ENCODE peak calls at places on chromosomes 12 and 14, in nine cellular contexts. M is thyroid gland, E is NB4, X is prostate gland, I is A549, U is breast epithelium, G is ovary, N is esophagus muscularis mucosa, W is uterus. A is an unnamed sample.

GRCh38 chr14:59013672-59014298 is 174.7 kb upstream of the DAAM1 start:
- DNase-seq in G (no peak), X (no peak), W (no peak), I (no peak), N (no peak), E (peak; percentile 2), U (no peak), M (no peak), A (no peak)

GRCh38 chr12:130608132-130608531 is 108.0 kb downstream of the RIMBP2 start:
- DNase-seq in X (no peak), I (no peak), E (peak; percentile 22), N (no peak), W (no peak), G (no peak), U (no peak), M (no peak), A (no peak)

GRCh38 chr14:34713122-34713680 is 1.2 kb downstream of the CFL2 start:
- DNase-seq in U (no peak), N (no peak), W (no peak), I (no peak), E (no peak), G (no peak), M (no peak), X (no peak), A (no peak)

GRCh38 chr12:64171715-64172114 is 50.4 kb downstream of the KICS2 start:
- DNase-seq in X (no peak), M (no peak), U (no peak), G (no peak), I (peak; percentile 24), W (no peak), E (no peak), N (no peak), A (no peak)

GRCh38 chr14:94677747-94678146 is 65.6 kb downstream of the SERPINA3 start:
- DNase-seq in X (no peak), M (no peak), G (no peak), W (no peak), E (no peak), I (no peak), U (no peak), N (no peak), A (no peak)

GRCh38 chr14:88952901-88953300 is 128.4 kb downstream of the TTC8 start:
- DNase-seq in E (no peak), X (no peak), I (no peak), W (no peak), N (no peak), U (no peak), M (no peak), G (no peak), A (no peak)

GRCh38 chr14:91879196-91879595 is 11.9 kb upstream of the TC2N start:
- DNase-seq in N (no peak), U (peak; percentile 72), W (no peak), E (no peak), G (no peak), I (no peak), X (no peak), M (no peak), A (no peak)

GRCh38 chr12:124392271-124392990 is 97.5 kb downstream of the RFLNA start:
- DNase-seq in N (no peak), I (peak; percentile 90), U (no peak), G (no peak), W (peak; percentile 56), E (peak; percentile 96), M (no peak), X (no peak), A (peak; percentile 92)

GRCh38 chr14:68715032-68715924 is 77.6 kb downstream of the ZFP36L1 start:
- DNase-seq in E (no peak), I (no peak), M (no peak), X (no peak), G (no peak), U (no peak), N (no peak), W (peak; percentile 31), A (peak; percentile 21)

GRCh38 chr14:80933282-80933681 is 8.3 kb downstream of the CEP128 start:
- DNase-seq in E (no peak), G (no peak), N (no peak), I (no peak), X (no peak), U (no peak), W (no peak), M (no peak), A (no peak)

GRCh38 chr12:28708918-28709371 is 440.1 kb upstream of the FAR2 start:
- DNase-seq in M (peak; percentile 2), U (no peak), E (no peak), W (no peak), I (no peak), G (no peak), N (no peak), X (no peak), A (no peak)

GRCh38 chr12:52006726-52007157 is at the start of gene TAMALIN:
- DNase-seq in M (peak; percentile 68), G (peak; percentile 83), N (no peak), U (peak; percentile 62), W (peak; percentile 75), I (no peak), X (peak; percentile 71), E (peak; percentile 84), A (peak; percentile 95)

GRCh38 chr14:90796319-90796718 is 19.9 kb downstream of the TTC7B start:
- DNase-seq in W (no peak), U (no peak), G (no peak), I (no peak), N (no peak), M (peak; percentile 25), E (peak; percentile 73), X (no peak), A (no peak)

GRCh38 chr14:103404920-103405319 is 19.7 kb downstream of the MARK3 start:
- DNase-seq in M (peak; percentile 14), E (no peak), X (peak; percentile 38), I (no peak), N (no peak), U (no peak), G (peak; percentile 58), W (peak; percentile 32), A (no peak)

DNA sequence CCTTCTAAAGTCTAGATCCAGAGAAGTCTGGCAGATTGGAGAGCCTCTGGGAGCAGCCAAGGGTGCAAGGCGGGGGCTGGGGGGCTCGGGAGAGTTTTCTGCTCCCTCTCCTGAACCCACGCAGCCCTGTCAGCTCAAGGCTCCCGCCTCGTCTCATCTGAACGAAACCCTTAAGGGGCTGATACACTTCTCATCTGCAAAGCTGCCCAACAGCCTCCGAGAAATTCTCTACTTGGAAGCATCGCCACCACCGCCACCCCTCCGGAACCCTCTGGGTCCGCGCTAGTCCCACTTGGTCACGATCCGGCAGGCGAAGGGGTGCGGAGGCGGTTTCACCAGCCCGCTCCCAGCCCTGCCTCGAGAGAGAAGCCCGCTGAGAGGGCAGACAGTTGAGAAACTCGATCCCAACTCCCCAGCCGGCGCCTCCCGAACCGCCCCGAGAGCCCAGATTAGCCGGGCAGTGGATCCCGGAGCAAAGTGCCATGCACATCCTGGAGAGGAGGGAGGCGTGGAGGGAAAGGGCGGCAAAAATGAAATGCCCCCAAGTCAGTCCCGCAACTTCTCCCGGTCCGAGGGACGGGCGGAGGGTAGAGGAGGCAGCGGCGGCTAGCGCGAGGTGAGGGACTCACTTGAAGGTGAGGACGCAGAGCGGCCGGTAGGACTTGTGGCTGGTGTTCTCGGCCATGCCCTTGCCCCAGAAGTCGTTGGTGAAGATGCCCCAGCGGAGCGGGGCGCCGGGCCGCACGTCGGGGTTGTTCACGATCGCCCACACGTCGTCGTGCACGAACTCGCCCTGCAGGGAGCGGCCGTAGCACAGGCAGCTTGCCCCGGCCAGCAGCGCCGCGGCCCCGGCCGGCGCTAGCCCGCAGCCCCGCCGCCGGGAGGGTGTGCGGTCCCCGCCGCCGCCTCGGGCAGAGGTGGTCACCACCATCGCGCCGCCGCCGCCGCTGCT is 645 bp downstream of the TMTC1 start:
- DNase-seq in I (no peak), X (peak; percentile 16), G (peak; percentile 48), E (no peak), N (no peak), W (peak; percentile 27), U (no peak), M (peak; percentile 31), A (peak; percentile 88)
- TF ChIP-seq POLR2A in I (no peak), X (no peak), G (no peak), E (no peak), N (no peak), W (no peak), U (no peak), M (no peak), A (no peak)

DNA sequence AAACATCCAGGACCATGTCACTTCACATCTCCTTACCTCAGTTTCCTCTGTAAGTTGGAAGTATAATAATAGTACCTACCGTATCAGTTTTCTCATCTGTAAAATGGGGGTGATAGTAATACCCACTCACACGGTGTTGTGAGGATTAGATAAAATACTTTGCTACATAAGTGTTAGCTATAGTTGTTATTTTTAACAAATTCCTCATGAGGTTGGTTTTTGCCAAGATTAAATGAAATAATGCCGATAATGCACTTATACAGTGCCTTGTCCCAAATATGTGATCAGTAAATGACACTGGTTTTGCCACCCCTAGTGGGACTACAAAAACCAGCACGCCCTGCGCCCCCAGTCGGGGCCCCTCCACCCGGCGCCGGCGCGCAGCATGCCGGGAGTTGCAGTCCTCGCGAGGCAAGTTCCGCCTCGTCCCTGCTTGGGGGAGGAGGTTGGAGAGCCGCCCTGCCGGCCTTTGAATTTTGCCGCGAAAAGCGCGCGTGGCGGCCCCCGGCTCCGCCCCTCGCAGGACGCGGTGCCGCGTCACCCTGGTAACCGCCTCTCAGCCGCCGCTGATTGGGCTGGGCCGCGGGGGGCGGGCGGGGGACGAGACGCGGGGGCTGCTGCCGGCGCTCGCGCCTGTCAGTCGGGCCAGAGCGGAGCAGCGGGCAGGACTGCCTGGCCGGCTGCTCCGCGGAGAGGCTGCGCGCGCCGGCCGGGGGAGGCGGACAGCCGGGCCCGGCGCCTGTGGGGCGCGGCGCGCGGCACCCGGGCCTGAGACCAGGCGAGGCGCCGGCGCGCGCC is at the start of gene FAM222A:
- DNase-seq in G (peak; percentile 98), W (peak; percentile 96), N (peak; percentile 98), I (peak; percentile 95), U (peak; percentile 96), X (peak; percentile 96), E (peak; percentile 99), M (peak; percentile 96), A (peak; percentile 99)
- TF ChIP-seq CTCF in G (peak; percentile 39), W (peak; percentile 26), N (peak; percentile 29), I (no peak), U (peak; percentile 43), X (no peak), E (no peak), M (no peak), A (no peak)

GRCh38 chr12:89353823-89354629 is 1.7 kb upstream of the DUSP6 start:
- DNase-seq in E (peak; percentile 98), U (peak; percentile 80), I (peak; percentile 75), N (no peak), W (peak; percentile 65), M (peak; percentile 71), G (peak; percentile 36), X (peak; percentile 77), A (peak; percentile 95)
- TF ChIP-seq POLR2A in E (no peak), U (no peak), I (peak; percentile 28), N (no peak), W (peak; percentile 27), M (peak; percentile 70), G (no peak), X (peak; percentile 19), A (peak; percentile 37)

GRCh38 chr12:48197967-48198618 is 5.0 kb downstream of the OR10AD1 start:
- DNase-seq in I (peak; percentile 93), U (peak; percentile 98), N (peak; percentile 100), E (peak; percentile 98), M (peak; percentile 97), W (peak; percentile 96), X (peak; percentile 96), G (peak; percentile 97), A (peak; percentile 95)
- TF ChIP-seq CTCF in I (no peak), U (no peak), N (no peak), E (no peak), M (no peak), W (peak; percentile 30), X (no peak), G (peak; percentile 6), A (no peak)

A was measured in lower leg skin.